ENCODE peak calls at places on chromosome 2, in six cellular contexts. U is hepatocyte, O is HS-27A, G is NCI-H1694, E is NCI-H1436, A is HuH-7.5. N is an unnamed sample.

GRCh38 chr2:128714861-128715312 is 396.2 kb upstream of the HS6ST1 start:
- DNase-seq in E (no peak), U (no peak), A (no peak), O (no peak), G (peak), N (no peak)

GRCh38 chr2:214492608-214493007 is 81.8 kb downstream of the VWC2L start:
- DNase-seq in O (no peak), G (no peak), U (no peak), A (no peak), E (no peak), N (no peak)

GRCh38 chr2:74333175-74333574 is 10.0 kb downstream of the SLC4A5 start:
- DNase-seq in O (peak), A (peak), E (peak), G (peak), U (peak), N (no peak)

GRCh38 chr2:132584976-132585817 is 84.8 kb downstream of the LYPD1 start:
- DNase-seq in G (no peak), A (no peak), O (no peak), U (no peak), E (no peak), N (no peak)

GRCh38 chr2:214987261-214987660 is 151.2 kb downstream of the ABCA12 start:
- DNase-seq in E (no peak), G (no peak), U (no peak), O (no peak), A (no peak), N (no peak)

GRCh38 chr2:200575957-200576356 is 9.9 kb upstream of the AOX1 start:
- DNase-seq in U (no peak), A (peak), G (no peak), O (no peak), E (no peak), N (no peak)

GRCh38 chr2:32745191-32745590 is 117.3 kb downstream of the TTC27 start:
- DNase-seq in G (no peak), E (no peak), A (no peak), U (no peak), O (no peak), N (no peak)

GRCh38 chr2:47221956-47222355 is 66.8 kb upstream of the STPG4 start:
- DNase-seq in O (no peak), E (no peak), A (no peak), G (no peak), U (peak), N (no peak)

GRCh38 chr2:46535360-46535759 is 56.0 kb downstream of the TMEM247 start:
- DNase-seq in U (no peak), O (no peak), A (no peak), E (no peak), G (no peak), N (no peak)